ENCODE peak calls at places on chromosome 18, in six cellular contexts. Y, I, W, J, D and K are unnamed samples.

GRCh38 chr18:5031216-5031615 is 165.8 kb downstream of the AKAIN1 start:
- DNase-seq in Y (no peak), W (no peak), I (no peak), D (no peak), J (no peak), K (no peak)

GRCh38 chr18:12325726-12326245 is 17.7 kb downstream of the TUBB6 start:
- DNase-seq in I (no peak), Y (no peak), W (no peak), J (no peak), D (no peak), K (no peak)

GRCh38 chr18:50183556-50183955 is 11.4 kb downstream of the MYO5B start:
- DNase-seq in I (no peak), D (peak), Y (no peak), W (no peak), J (no peak), K (peak)

GRCh38 chr18:59593291-59593717 is 103.9 kb downstream of the CCBE1 start:
- DNase-seq in W (no peak), Y (no peak), I (no peak), J (no peak), D (no peak), K (no peak)

GRCh38 chr18:26468931-26469340 is 79.4 kb downstream of the KCTD1 start:
- DNase-seq in J (peak), D (peak), I (peak), Y (no peak), W (no peak), K (peak)

GRCh38 chr18:34314847-34315246 is 90.1 kb upstream of the NOL4 start:
- DNase-seq in W (no peak), D (no peak), I (no peak), Y (no peak), J (no peak), K (no peak)

GRCh38 chr18:45686892-45687611 is 36.9 kb upstream of the SLC14A1 start:
- DNase-seq in D (no peak), W (peak), Y (peak), J (no peak), I (no peak), K (no peak)

GRCh38 chr18:25805323-25805722 is 285.1 kb downstream of the SS18 start:
- DNase-seq in W (no peak), D (peak), J (no peak), I (no peak), Y (no peak), K (no peak)

GRCh38 chr18:59268722-59269562 is 4.3 kb downstream of the RAX start:
- DNase-seq in Y (no peak), I (no peak), J (peak), W (no peak), D (no peak), K (peak)

GRCh38 chr18:27750014-27750413 is 426.9 kb downstream of the CDH2 start:
- DNase-seq in Y (no peak), I (no peak), D (peak), J (no peak), W (no peak), K (peak)